ENCODE peak calls at places on chromosomes 4 and X, in five cellular contexts. One of them, this sample, is unnamed.
A peak's percentile ranks its signal among the peaks of the same experiment; 100 is the strongest.

GRCh38 chrX:14777484-14777883 is 95.4 kb downstream of the FANCB start:
- DNase-seq in heart right ventricle: no peak
- DNase-seq in fibroblast of pulmonary artery: peak; percentile 46
- DNase-seq in adrenal gland: no peak
- DNase-seq in transverse colon: no peak
- DNase-seq in this sample: no peak

GRCh38 chr4:107931775-107932321 is 499 bp downstream of the CYP2U1 start:
- DNase-seq in heart right ventricle: no peak
- DNase-seq in fibroblast of pulmonary artery: no peak
- DNase-seq in adrenal gland: peak; percentile 1
- DNase-seq in transverse colon: no peak
- DNase-seq in this sample: no peak

GRCh38 chrX:120768681-120769080 is 107.0 kb downstream of the CT47B1 start:
- DNase-seq in heart right ventricle: no peak
- DNase-seq in fibroblast of pulmonary artery: peak; percentile 66
- DNase-seq in adrenal gland: no peak
- DNase-seq in transverse colon: no peak
- DNase-seq in this sample: no peak

GRCh38 chr4:177005801-177006230 is 213.1 kb upstream of the VEGFC start:
- DNase-seq in heart right ventricle: no peak
- DNase-seq in fibroblast of pulmonary artery: peak; percentile 72
- DNase-seq in adrenal gland: no peak
- DNase-seq in transverse colon: no peak
- DNase-seq in this sample: no peak

GRCh38 chr4:5470318-5470889 is 238.0 kb downstream of the EVC2 start:
- DNase-seq in heart right ventricle: no peak
- DNase-seq in fibroblast of pulmonary artery: no peak
- DNase-seq in adrenal gland: no peak
- DNase-seq in transverse colon: no peak
- DNase-seq in this sample: no peak

GRCh38 chr4:1656132-1656531 is 28.0 kb downstream of the FAM53A start:
- DNase-seq in heart right ventricle: no peak
- DNase-seq in fibroblast of pulmonary artery: no peak
- DNase-seq in adrenal gland: no peak
- DNase-seq in transverse colon: no peak
- DNase-seq in this sample: no peak

GRCh38 chrX:74923942-74924448 is 1.3 kb downstream of the NEXMIF start:
- DNase-seq in heart right ventricle: peak; percentile 8
- DNase-seq in fibroblast of pulmonary artery: peak; percentile 4
- DNase-seq in adrenal gland: peak; percentile 39
- DNase-seq in transverse colon: peak; percentile 16
- DNase-seq in this sample: no peak

GRCh38 chrX:63101879-63102620 is 249.1 kb downstream of the SPIN4 start:
- DNase-seq in heart right ventricle: no peak
- DNase-seq in fibroblast of pulmonary artery: no peak
- DNase-seq in adrenal gland: no peak
- DNase-seq in transverse colon: no peak
- DNase-seq in this sample: no peak

GRCh38 chr4:141713771-141714445 is 77.5 kb downstream of the IL15 start:
- DNase-seq in heart right ventricle: no peak
- DNase-seq in fibroblast of pulmonary artery: peak; percentile 42
- DNase-seq in adrenal gland: no peak
- DNase-seq in transverse colon: no peak
- DNase-seq in this sample: no peak

GRCh38 chrX:41334866-41335589 is 1.1 kb downstream of the DDX3X start:
- DNase-seq in heart right ventricle: peak; percentile 59
- DNase-seq in fibroblast of pulmonary artery: peak; percentile 64
- DNase-seq in adrenal gland: peak; percentile 67
- DNase-seq in transverse colon: peak; percentile 70
- DNase-seq in this sample: no peak

GRCh38 chrX:136268051-136269048 is 17.1 kb upstream of the MAP7D3 start:
- DNase-seq in heart right ventricle: no peak
- DNase-seq in fibroblast of pulmonary artery: peak; percentile 57
- DNase-seq in adrenal gland: peak; percentile 49
- DNase-seq in transverse colon: peak; percentile 32
- DNase-seq in this sample: peak; percentile 10

GRCh38 chr4:113183032-113183573 is 133.7 kb downstream of the ANK2 start:
- DNase-seq in heart right ventricle: no peak
- DNase-seq in fibroblast of pulmonary artery: no peak
- DNase-seq in adrenal gland: no peak
- DNase-seq in transverse colon: no peak
- DNase-seq in this sample: no peak

GRCh38 chr4:140296871-140297570 is 76.4 kb upstream of the SCOC start:
- DNase-seq in heart right ventricle: no peak
- DNase-seq in fibroblast of pulmonary artery: no peak
- DNase-seq in adrenal gland: peak; percentile 65
- DNase-seq in transverse colon: no peak
- DNase-seq in this sample: no peak
- H3K4me3 ChIP-seq in heart right ventricle: no peak overlapping the region
- H3K4me3 ChIP-seq in fibroblast of pulmonary artery: no peak overlapping the region
- H3K4me3 ChIP-seq in adrenal gland: no peak overlapping the region
- H3K4me3 ChIP-seq in transverse colon: no peak overlapping the region
- H3K4me3 ChIP-seq in this sample: no peak overlapping the region

GRCh38 chr4:185395956-185396723 is 416 bp upstream of the LRP2BP start:
- DNase-seq in heart right ventricle: peak; percentile 98
- DNase-seq in fibroblast of pulmonary artery: peak; percentile 98
- DNase-seq in adrenal gland: peak; percentile 98
- DNase-seq in transverse colon: peak; percentile 98
- DNase-seq in this sample: peak; percentile 90

GRCh38 chr4:185395255-185395955 is at the start of gene LRP2BP:
- DNase-seq in heart right ventricle: no peak
- DNase-seq in fibroblast of pulmonary artery: peak; percentile 97
- DNase-seq in adrenal gland: no peak
- DNase-seq in transverse colon: no peak
- DNase-seq in this sample: no peak

GRCh38 chr4:185398618-185399017 is 2.0 kb downstream of the ANKRD37 start:
- DNase-seq in heart right ventricle: no peak
- DNase-seq in fibroblast of pulmonary artery: no peak
- DNase-seq in adrenal gland: no peak
- DNase-seq in transverse colon: no peak
- DNase-seq in this sample: no peak

GRCh38 chr4:185394568-185395254 is 1.0 kb downstream of the LRP2BP start:
- DNase-seq in heart right ventricle: no peak
- DNase-seq in fibroblast of pulmonary artery: no peak
- DNase-seq in adrenal gland: no peak
- DNase-seq in transverse colon: no peak
- DNase-seq in this sample: no peak

GRCh38 chr4:185396724-185397402 is at the start of gene ANKRD37:
- DNase-seq in heart right ventricle: peak; percentile 46
- DNase-seq in fibroblast of pulmonary artery: peak; percentile 53
- DNase-seq in adrenal gland: peak; percentile 49
- DNase-seq in transverse colon: peak; percentile 62
- DNase-seq in this sample: no peak
- TF ChIP-seq CTCF in heart right ventricle: no peak
- TF ChIP-seq CTCF in fibroblast of pulmonary artery: no peak
- TF ChIP-seq CTCF in adrenal gland: no peak
- TF ChIP-seq CTCF in transverse colon: peak; percentile 51
- TF ChIP-seq CTCF in this sample: no peak

GRCh38 chr4:56544573-56545131 is 39.1 kb downstream of the ARL9 start:
- DNase-seq in heart right ventricle: peak; percentile 88
- DNase-seq in fibroblast of pulmonary artery: peak; percentile 81
- DNase-seq in adrenal gland: peak; percentile 89
- DNase-seq in transverse colon: peak; percentile 88
- DNase-seq in this sample: peak; percentile 27
- H3K4me3 ChIP-seq in heart right ventricle: peak overlapping the region; percentile 43
- H3K4me3 ChIP-seq in fibroblast of pulmonary artery: peak overlapping the region; percentile 43
- H3K4me3 ChIP-seq in adrenal gland: no peak overlapping the region
- H3K4me3 ChIP-seq in transverse colon: no peak overlapping the region
- H3K4me3 ChIP-seq in this sample: no peak overlapping the region

GRCh38 chr4:14965071-14965470 is 37.2 kb upstream of the CPEB2 start:
- DNase-seq in heart right ventricle: no peak
- DNase-seq in fibroblast of pulmonary artery: no peak
- DNase-seq in adrenal gland: no peak
- DNase-seq in transverse colon: no peak
- DNase-seq in this sample: no peak
- TF ChIP-seq CTCF in heart right ventricle: no peak
- TF ChIP-seq CTCF in fibroblast of pulmonary artery: no peak
- TF ChIP-seq CTCF in adrenal gland: no peak
- TF ChIP-seq CTCF in transverse colon: no peak
- TF ChIP-seq CTCF in this sample: no peak

GRCh38 chr4:20252656-20253271 is 1.1 kb downstream of the SLIT2 start:
- DNase-seq in heart right ventricle: peak; percentile 15
- DNase-seq in fibroblast of pulmonary artery: peak; percentile 52
- DNase-seq in adrenal gland: peak; percentile 56
- DNase-seq in transverse colon: peak; percentile 11
- DNase-seq in this sample: no peak
- H3K4me3 ChIP-seq in heart right ventricle: peak overlapping the region; percentile 67
- H3K4me3 ChIP-seq in fibroblast of pulmonary artery: peak overlapping the region; percentile 80
- H3K4me3 ChIP-seq in adrenal gland: peak overlapping the region; percentile 74
- H3K4me3 ChIP-seq in transverse colon: peak overlapping the region; percentile 42
- H3K4me3 ChIP-seq in this sample: no peak overlapping the region